ENCODE peak calls at places on chromosomes 5 and 9, in eight cellular contexts. J is NCI-H2171, V is tibial artery, L is stomach, D is mucosa of descending colon, K is T-helper 1 cell, G is NCI-H748 treated with DMSO at 0.1 percent for 48 hours, O is SHP77. Q is an unnamed sample.

GRCh38 chr5:131416729-131417128 is 152.9 kb downstream of the CDC42SE2 start:
- DNase-seq in J (no peak), V (no peak), L (no peak), D (no peak), K (no peak), G (no peak), O (no peak), Q (no peak)

GRCh38 chr9:26166537-26166936 is 488.3 kb upstream of the TUSC1 start:
- DNase-seq in J (no peak), V (no peak), L (no peak), D (no peak), K (no peak), G (no peak), O (no peak), Q (no peak)

GRCh38 chr5:177098103-177098771 is 11.5 kb downstream of the FGFR4 start:
- DNase-seq in J (no peak), V (no peak), L (no peak), D (peak; percentile 40), K (no peak), G (no peak), O (peak; percentile 70), Q (no peak)

GRCh38 chr5:14167211-14167845 is 24.2 kb downstream of the TRIO start:
- DNase-seq in J (no peak), V (no peak), L (no peak), D (no peak), K (no peak), G (no peak), O (no peak), Q (no peak)

GRCh38 chr5:10601246-10602030 is 37.6 kb downstream of the ANKRD33B start:
- DNase-seq in J (peak; percentile 89), V (peak; percentile 88), L (peak; percentile 58), D (peak; percentile 67), K (no peak), G (peak; percentile 100), O (peak; percentile 95), Q (peak; percentile 86)

GRCh38 chr9:36401179-36401740 is 1.2 kb upstream of the RNF38 start:
- DNase-seq in J (peak; percentile 59), V (peak; percentile 51), L (peak; percentile 73), D (peak; percentile 81), K (no peak), G (no peak), O (no peak), Q (peak; percentile 59)

GRCh38 chr5:40401965-40402364 is 277.8 kb upstream of the PTGER4 start:
- DNase-seq in J (no peak), V (no peak), L (no peak), D (no peak), K (no peak), G (no peak), O (no peak), Q (no peak)

GRCh38 chr5:142717582-142718215 is 31.8 kb upstream of the FGF1 start:
- DNase-seq in J (peak; percentile 24), V (no peak), L (no peak), D (peak; percentile 31), K (no peak), G (no peak), O (peak; percentile 75), Q (peak; percentile 66)

GRCh38 chr5:61023131-61023530 is 78.1 kb downstream of the NDUFAF2 start:
- DNase-seq in J (no peak), V (no peak), L (no peak), D (no peak), K (no peak), G (no peak), O (no peak), Q (no peak)

GRCh38 chr5:102090770-102091169 is 205.3 kb downstream of the SLCO4C1 start:
- DNase-seq in J (no peak), V (no peak), L (no peak), D (peak; percentile 31), K (no peak), G (peak; percentile 32), O (peak; percentile 80), Q (peak; percentile 69)

GRCh38 chr9:16106211-16106610 is 553.4 kb downstream of the CCDC171 start:
- DNase-seq in J (no peak), V (no peak), L (no peak), D (no peak), K (no peak), G (no peak), O (no peak), Q (no peak)

GRCh38 chr9:93730643-93731042 is 154.3 kb downstream of the PHF2 start:
- DNase-seq in J (no peak), V (no peak), L (no peak), D (no peak), K (no peak), G (no peak), O (peak; percentile 16), Q (no peak)

GRCh38 chr9:99720455-99721050 is 101.1 kb upstream of the NR4A3 start:
- DNase-seq in J (no peak), V (no peak), L (no peak), D (no peak), K (no peak), G (no peak), O (no peak), Q (no peak)

GRCh38 chr5:66503203-66503789 is 92.9 kb upstream of the MAST4 start:
- DNase-seq in J (no peak), V (no peak), L (no peak), D (no peak), K (no peak), G (no peak), O (no peak), Q (no peak)

GRCh38 chr9:114721491-114722362 is 39.7 kb upstream of the TEX48 start:
- DNase-seq in J (peak; percentile 61), V (no peak), L (no peak), D (no peak), K (no peak), G (peak; percentile 60), O (peak; percentile 65), Q (no peak)

GRCh38 chr5:73994963-73995362 is 369.0 kb downstream of the ARHGEF28 start:
- DNase-seq in J (no peak), V (no peak), L (no peak), D (no peak), K (no peak), G (no peak), O (no peak), Q (peak; percentile 10)

GRCh38 chr5:106097308-106097707 is 1573.4 kb downstream of the EFNA5 start:
- DNase-seq in J (no peak), V (no peak), L (no peak), D (no peak), K (no peak), G (no peak), O (no peak), Q (no peak)

GRCh38 chr5:118891252-118891651 is 97.1 kb downstream of the DTWD2 start:
- DNase-seq in J (peak; percentile 19), V (no peak), L (no peak), D (no peak), K (no peak), G (no peak), O (peak; percentile 53), Q (no peak)

GRCh38 chr5:112379541-112380325 is 39.3 kb downstream of the EPB41L4A start:
- DNase-seq in J (no peak), V (no peak), L (no peak), D (no peak), K (no peak), G (no peak), O (no peak), Q (no peak)

GRCh38 chr5:61342066-61342465 is 10.0 kb downstream of the ZSWIM6 start:
- DNase-seq in J (no peak), V (no peak), L (no peak), D (no peak), K (no peak), G (no peak), O (no peak), Q (no peak)

GRCh38 chr5:38453506-38453905 is 102.9 kb downstream of the LIFR start:
- DNase-seq in J (no peak), V (no peak), L (no peak), D (no peak), K (peak; percentile 26), G (no peak), O (no peak), Q (no peak)

GRCh38 chr5:345404-346195 is 24.1 kb downstream of the AHRR start:
- DNase-seq in J (no peak), V (no peak), L (no peak), D (no peak), K (no peak), G (no peak), O (no peak), Q (no peak)

GRCh38 chr9:137634016-137634415 is 15.2 kb downstream of the EHMT1 start:
- DNase-seq in J (no peak), V (no peak), L (no peak), D (no peak), K (no peak), G (no peak), O (no peak), Q (no peak)

GRCh38 chr9:109447329-109448076 is 50.6 kb downstream of the PTPN3 start:
- DNase-seq in J (no peak), V (no peak), L (no peak), D (no peak), K (no peak), G (no peak), O (no peak), Q (no peak)

GRCh38 chr5:146103594-146103993 is 1.8 kb downstream of the PLAC8L1 start:
- DNase-seq in J (no peak), V (no peak), L (no peak), D (no peak), K (no peak), G (no peak), O (no peak), Q (no peak)

GRCh38 chr5:178213748-178214151 is 9.4 kb downstream of the HNRNPAB start:
- DNase-seq in J (no peak), V (no peak), L (peak; percentile 64), D (peak; percentile 78), K (no peak), G (no peak), O (no peak), Q (peak; percentile 35)

GRCh38 chr5:104512063-104512798 is 949.6 kb upstream of the NUDT12 start:
- DNase-seq in J (no peak), V (no peak), L (no peak), D (no peak), K (no peak), G (no peak), O (no peak), Q (no peak)

GRCh38 chr9:136084191-136084944 is 10.7 kb downstream of the NACC2 start:
- DNase-seq in J (no peak), V (no peak), L (no peak), D (no peak), K (no peak), G (no peak), O (no peak), Q (no peak)

GRCh38 chr5:1488882-1489680 is 34.7 kb downstream of the LPCAT1 start:
- DNase-seq in J (no peak), V (peak; percentile 56), L (no peak), D (no peak), K (no peak), G (no peak), O (no peak), Q (no peak)

GRCh38 chr9:120412425-120412951 is 167.5 kb downstream of the CDK5RAP2 start:
- DNase-seq in J (no peak), V (no peak), L (no peak), D (no peak), K (no peak), G (no peak), O (no peak), Q (no peak)